ENCODE peak calls at places on chromosomes 16 and 17, in seven cellular contexts. One of them, this sample, is unnamed.

GRCh38 chr17:72359811-72360210 is 239.0 kb downstream of the SOX9 start:
- DNase-seq in mucosa of descending colon: no peak
- DNase-seq in choroid plexus epithelial cell: no peak
- DNase-seq in tibial artery: no peak
- DNase-seq in ovary: no peak
- DNase-seq in A549: no peak
- DNase-seq in heart right ventricle: no peak
- DNase-seq in this sample: no peak

GRCh38 chr17:64295146-64295545 is 32.1 kb upstream of the TEX2 start:
- DNase-seq in mucosa of descending colon: no peak
- DNase-seq in choroid plexus epithelial cell: no peak
- DNase-seq in tibial artery: no peak
- DNase-seq in ovary: no peak
- DNase-seq in A549: no peak
- DNase-seq in heart right ventricle: no peak
- DNase-seq in this sample: no peak

GRCh38 chr17:38464723-38465419 is 36.6 kb downstream of the ARHGAP23 start:
- DNase-seq in mucosa of descending colon: peak
- DNase-seq in choroid plexus epithelial cell: peak
- DNase-seq in tibial artery: peak
- DNase-seq in ovary: peak
- DNase-seq in A549: peak
- DNase-seq in heart right ventricle: peak
- DNase-seq in this sample: no peak

GRCh38 chr16:4696172-4696904 is 3.0 kb downstream of the NUDT16L1 start:
- DNase-seq in mucosa of descending colon: no peak
- DNase-seq in choroid plexus epithelial cell: peak
- DNase-seq in tibial artery: no peak
- DNase-seq in ovary: peak
- DNase-seq in A549: no peak
- DNase-seq in heart right ventricle: no peak
- DNase-seq in this sample: peak

GRCh38 chr17:47929218-47930000 is 12.0 kb upstream of the PNPO start:
- DNase-seq in mucosa of descending colon: no peak
- DNase-seq in choroid plexus epithelial cell: no peak
- DNase-seq in tibial artery: no peak
- DNase-seq in ovary: no peak
- DNase-seq in A549: no peak
- DNase-seq in heart right ventricle: peak
- DNase-seq in this sample: no peak

GRCh38 chr17:8384801-8385335 is 1.9 kb upstream of the RPL26 start:
- DNase-seq in mucosa of descending colon: no peak
- DNase-seq in choroid plexus epithelial cell: peak
- DNase-seq in tibial artery: peak
- DNase-seq in ovary: no peak
- DNase-seq in A549: peak
- DNase-seq in heart right ventricle: no peak
- DNase-seq in this sample: no peak

GRCh38 chr17:8994319-8994718 is 27.0 kb upstream of the NTN1 start:
- DNase-seq in mucosa of descending colon: peak
- DNase-seq in choroid plexus epithelial cell: peak
- DNase-seq in tibial artery: peak
- DNase-seq in ovary: peak
- DNase-seq in A549: no peak
- DNase-seq in heart right ventricle: peak
- DNase-seq in this sample: peak

GRCh38 chr16:72986011-72986410 is 61.9 kb downstream of the ZFHX3 start:
- DNase-seq in mucosa of descending colon: no peak
- DNase-seq in choroid plexus epithelial cell: peak
- DNase-seq in tibial artery: peak
- DNase-seq in ovary: peak
- DNase-seq in A549: no peak
- DNase-seq in heart right ventricle: peak
- DNase-seq in this sample: no peak

GRCh38 chr17:64115871-64116534 is 13.9 kb downstream of the ERN1 start:
- DNase-seq in mucosa of descending colon: no peak
- DNase-seq in choroid plexus epithelial cell: peak
- DNase-seq in tibial artery: no peak
- DNase-seq in ovary: no peak
- DNase-seq in A549: peak
- DNase-seq in heart right ventricle: no peak
- DNase-seq in this sample: peak

GRCh38 chr17:20989991-20990855 is 52.6 kb downstream of the USP22 start:
- DNase-seq in mucosa of descending colon: peak
- DNase-seq in choroid plexus epithelial cell: no peak
- DNase-seq in tibial artery: peak
- DNase-seq in ovary: no peak
- DNase-seq in A549: no peak
- DNase-seq in heart right ventricle: no peak
- DNase-seq in this sample: no peak

GRCh38 chr17:71118039-71118438 is 948.7 kb downstream of the KCNJ2 start:
- DNase-seq in mucosa of descending colon: no peak
- DNase-seq in choroid plexus epithelial cell: peak
- DNase-seq in tibial artery: no peak
- DNase-seq in ovary: no peak
- DNase-seq in A549: peak
- DNase-seq in heart right ventricle: no peak
- DNase-seq in this sample: no peak

GRCh38 chr17:36942031-36942599 is 4.8 kb downstream of the LHX1 start:
- DNase-seq in mucosa of descending colon: peak
- DNase-seq in choroid plexus epithelial cell: no peak
- DNase-seq in tibial artery: no peak
- DNase-seq in ovary: no peak
- DNase-seq in A549: no peak
- DNase-seq in heart right ventricle: no peak
- DNase-seq in this sample: no peak

GRCh38 chr16:57475711-57476339 is 10.5 kb downstream of the DOK4 start:
- DNase-seq in mucosa of descending colon: peak
- DNase-seq in choroid plexus epithelial cell: peak
- DNase-seq in tibial artery: no peak
- DNase-seq in ovary: no peak
- DNase-seq in A549: peak
- DNase-seq in heart right ventricle: no peak
- DNase-seq in this sample: peak

DNA sequence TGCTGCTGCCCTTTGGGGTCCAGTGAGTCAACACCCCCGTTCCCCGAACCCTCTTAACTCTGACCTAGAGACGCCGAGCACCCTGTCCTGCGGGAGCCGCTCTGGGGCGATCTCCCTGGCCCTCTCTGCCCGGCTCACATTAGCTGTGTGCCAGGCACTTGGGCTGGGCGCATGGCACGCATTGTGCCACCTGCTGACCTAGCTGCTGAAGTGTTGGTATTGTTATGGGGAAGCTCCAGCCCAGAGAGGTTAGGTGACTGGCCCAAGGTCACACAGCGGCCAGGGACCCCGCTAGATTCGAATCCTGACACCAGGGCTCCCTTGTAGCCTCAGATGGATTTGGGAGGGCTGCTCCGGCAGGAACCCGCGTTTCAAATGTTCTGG is 1.1 kb downstream of the HSD17B1 start:
- DNase-seq in mucosa of descending colon: peak
- DNase-seq in choroid plexus epithelial cell: no peak
- DNase-seq in tibial artery: no peak
- DNase-seq in ovary: no peak
- DNase-seq in A549: no peak
- DNase-seq in heart right ventricle: no peak
- DNase-seq in this sample: peak
- TF ChIP-seq CTCF in mucosa of descending colon: no peak
- TF ChIP-seq CTCF in choroid plexus epithelial cell: no peak
- TF ChIP-seq CTCF in tibial artery: no peak
- TF ChIP-seq CTCF in ovary: no peak
- TF ChIP-seq CTCF in A549: no peak
- TF ChIP-seq CTCF in heart right ventricle: no peak
- TF ChIP-seq CTCF in this sample: no peak

DNA sequence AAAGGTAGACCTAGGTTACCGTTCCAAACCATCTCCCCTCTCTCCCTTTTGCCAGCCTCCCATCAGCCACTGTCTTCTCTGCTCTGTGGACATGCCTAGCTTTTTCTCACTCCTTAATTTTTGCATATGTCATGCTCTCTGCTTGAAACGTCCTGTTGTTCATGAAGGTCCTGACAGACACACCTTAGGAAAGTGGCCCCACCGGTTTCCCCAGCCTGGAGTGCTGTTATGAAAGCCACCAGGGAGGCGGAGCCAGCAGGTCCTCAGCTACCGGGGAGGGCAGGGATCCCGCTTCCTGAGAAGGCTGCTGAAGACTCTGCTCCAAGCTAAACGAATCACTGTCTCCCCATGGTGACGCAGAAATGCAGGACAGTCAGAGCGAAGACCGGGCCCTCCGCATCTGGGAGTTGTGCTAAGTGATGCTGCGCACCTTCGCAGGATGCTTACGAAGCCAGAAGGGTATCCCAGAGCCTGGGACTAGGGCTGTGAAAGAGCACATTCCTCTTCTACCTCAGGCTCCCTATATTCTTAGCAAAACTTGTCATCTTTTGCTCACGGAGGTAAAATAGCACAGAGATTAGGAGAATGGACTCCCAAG is 2.3 kb upstream of the SLC16A11 start:
- DNase-seq in mucosa of descending colon: peak
- DNase-seq in choroid plexus epithelial cell: peak
- DNase-seq in tibial artery: no peak
- DNase-seq in ovary: peak
- DNase-seq in A549: no peak
- DNase-seq in heart right ventricle: no peak
- DNase-seq in this sample: no peak
- TF ChIP-seq CTCF in mucosa of descending colon: no peak
- TF ChIP-seq CTCF in choroid plexus epithelial cell: no peak
- TF ChIP-seq CTCF in tibial artery: no peak
- TF ChIP-seq CTCF in ovary: no peak
- TF ChIP-seq CTCF in A549: peak
- TF ChIP-seq CTCF in heart right ventricle: no peak
- TF ChIP-seq CTCF in this sample: no peak

DNA sequence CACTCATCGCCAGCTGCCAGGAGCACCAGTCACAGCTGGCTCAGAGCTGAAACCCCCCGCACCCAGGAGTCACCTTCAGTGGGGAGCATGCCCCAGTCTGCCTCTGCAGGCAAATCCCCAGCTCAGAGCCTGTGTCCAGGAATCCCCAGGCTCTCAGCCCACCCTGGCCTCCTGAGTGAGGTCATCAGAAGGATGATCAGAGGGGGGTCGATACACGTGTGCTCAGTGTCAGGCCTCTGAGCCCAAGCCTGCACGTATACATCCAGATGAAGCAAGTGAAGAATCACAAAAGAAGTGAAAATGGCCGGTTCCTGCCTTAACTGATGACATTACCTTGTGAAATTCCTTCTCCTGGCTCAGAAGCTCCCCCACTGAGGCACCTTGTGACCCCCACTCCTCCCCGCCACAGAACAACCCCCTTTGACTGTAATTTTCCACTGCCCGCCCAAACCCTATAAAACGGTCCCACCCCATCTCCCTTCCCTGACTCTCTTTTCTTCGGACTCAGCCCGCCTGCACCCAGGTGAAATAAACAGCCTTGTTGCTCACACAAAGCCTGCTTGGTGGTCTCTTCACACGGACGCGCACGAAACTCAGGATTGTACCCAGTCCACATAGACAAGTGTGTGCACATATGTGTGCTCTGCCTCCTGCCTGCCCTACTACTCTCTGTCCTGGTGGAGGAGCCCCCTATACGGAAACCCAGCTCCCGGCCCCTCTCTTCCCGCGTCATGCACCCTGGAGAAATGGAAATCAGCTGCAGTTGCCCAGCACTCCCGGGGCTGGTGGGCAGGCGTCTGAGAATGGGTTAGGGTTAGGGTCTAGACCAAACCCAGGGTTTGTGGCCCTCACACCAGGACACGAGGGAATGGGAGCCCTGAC is 2.2 kb upstream of the RHBDF1 start:
- DNase-seq in mucosa of descending colon: no peak
- DNase-seq in choroid plexus epithelial cell: no peak
- DNase-seq in tibial artery: no peak
- DNase-seq in ovary: no peak
- DNase-seq in A549: no peak
- DNase-seq in heart right ventricle: no peak
- DNase-seq in this sample: no peak
- TF ChIP-seq CTCF in mucosa of descending colon: no peak
- TF ChIP-seq CTCF in choroid plexus epithelial cell: no peak
- TF ChIP-seq CTCF in tibial artery: no peak
- TF ChIP-seq CTCF in ovary: no peak
- TF ChIP-seq CTCF in A549: no peak
- TF ChIP-seq CTCF in heart right ventricle: no peak
- TF ChIP-seq CTCF in this sample: no peak

GRCh38 chr16:2025878-2026460 is 733 bp upstream of the NHERF2 start:
- DNase-seq in mucosa of descending colon: no peak
- DNase-seq in choroid plexus epithelial cell: no peak
- DNase-seq in tibial artery: no peak
- DNase-seq in ovary: no peak
- DNase-seq in A549: no peak
- DNase-seq in heart right ventricle: peak
- DNase-seq in this sample: no peak

GRCh38 chr16:2026461-2027023 is at the start of gene NHERF2:
- DNase-seq in mucosa of descending colon: peak
- DNase-seq in choroid plexus epithelial cell: no peak
- DNase-seq in tibial artery: no peak
- DNase-seq in ovary: no peak
- DNase-seq in A549: no peak
- DNase-seq in heart right ventricle: peak
- DNase-seq in this sample: peak

GRCh38 chr16:2028620-2029220 is 2.0 kb downstream of the NHERF2 start:
- DNase-seq in mucosa of descending colon: no peak
- DNase-seq in choroid plexus epithelial cell: no peak
- DNase-seq in tibial artery: no peak
- DNase-seq in ovary: no peak
- DNase-seq in A549: no peak
- DNase-seq in heart right ventricle: no peak
- DNase-seq in this sample: no peak

GRCh38 chr16:2028146-2028545 is 1.4 kb downstream of the NHERF2 start:
- DNase-seq in mucosa of descending colon: no peak
- DNase-seq in choroid plexus epithelial cell: no peak
- DNase-seq in tibial artery: no peak
- DNase-seq in ovary: no peak
- DNase-seq in A549: no peak
- DNase-seq in heart right ventricle: no peak
- DNase-seq in this sample: no peak

DNA sequence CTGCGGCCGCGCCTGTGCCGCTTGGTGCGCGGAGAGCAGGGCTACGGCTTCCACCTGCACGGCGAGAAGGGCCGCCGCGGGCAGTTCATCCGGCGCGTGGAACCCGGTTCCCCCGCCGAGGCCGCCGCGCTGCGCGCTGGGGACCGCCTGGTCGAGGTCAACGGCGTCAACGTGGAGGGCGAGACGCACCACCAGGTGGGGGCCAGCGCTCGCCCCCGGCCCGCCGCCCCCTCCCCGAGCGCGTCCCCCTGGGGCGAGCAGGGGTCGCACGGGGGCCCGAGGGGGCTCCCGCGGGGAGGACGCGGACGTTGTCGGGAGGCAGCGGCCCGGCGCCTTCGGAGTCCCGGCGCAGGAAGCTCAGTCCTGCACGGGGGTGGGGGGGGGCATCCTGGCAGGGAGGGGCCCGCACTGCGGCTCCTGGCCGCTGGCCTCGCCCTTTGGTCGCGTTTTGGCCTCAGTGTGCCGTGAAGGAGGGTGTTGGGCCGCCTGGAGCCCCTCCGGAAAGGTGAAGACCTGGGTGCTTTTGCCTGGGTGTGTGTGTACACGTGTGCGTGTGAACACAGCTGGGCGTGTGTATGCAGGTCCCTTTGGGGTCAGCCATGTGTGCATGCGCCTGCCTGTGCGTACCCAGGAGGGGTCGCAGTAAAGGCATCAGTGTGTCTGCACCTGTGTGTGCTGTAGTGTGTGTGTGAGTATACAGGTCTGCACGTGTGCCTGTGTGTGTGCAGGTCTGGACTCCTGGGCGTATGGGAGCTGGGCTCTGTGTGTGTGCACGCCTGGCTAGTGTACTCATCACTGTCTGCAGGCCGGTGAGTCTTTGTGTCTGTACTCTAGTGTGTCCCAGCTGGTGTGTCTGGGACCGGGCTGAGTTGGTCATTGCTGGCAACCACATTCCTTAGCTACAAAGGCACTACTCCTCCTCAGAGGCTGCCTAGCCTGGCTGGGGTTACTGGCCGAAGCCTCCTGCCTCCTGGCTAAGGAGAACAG is 615 bp downstream of the NHERF2 start:
- DNase-seq in mucosa of descending colon: peak
- DNase-seq in choroid plexus epithelial cell: no peak
- DNase-seq in tibial artery: no peak
- DNase-seq in ovary: no peak
- DNase-seq in A549: no peak
- DNase-seq in heart right ventricle: peak
- DNase-seq in this sample: no peak
- TF ChIP-seq CTCF in mucosa of descending colon: no peak
- TF ChIP-seq CTCF in choroid plexus epithelial cell: no peak
- TF ChIP-seq CTCF in tibial artery: no peak
- TF ChIP-seq CTCF in ovary: no peak
- TF ChIP-seq CTCF in A549: no peak
- TF ChIP-seq CTCF in heart right ventricle: no peak
- TF ChIP-seq CTCF in this sample: no peak

This sample was measured in NB4.